ENCODE peak calls at places on chromosomes 12 and 14, in six cellular contexts. D is GM12892, Y is adrenal gland, R is transverse colon, K is tibial nerve, C is ovary. M is an unnamed sample.

GRCh38 chr12:11650697-11651281 is 1.3 kb downstream of the ETV6 start:
- DNase-seq in Y (no peak), K (no peak), C (no peak), R (peak; percentile 15), D (no peak), M (peak; percentile 56)

GRCh38 chr14:52961060-52961639 is 10.3 kb upstream of the FERMT2 start:
- DNase-seq in D (peak; percentile 38), Y (peak; percentile 65), K (peak; percentile 48), R (peak; percentile 50), C (peak; percentile 53), M (peak; percentile 50)

GRCh38 chr12:79689477-79690155 is 1.1 kb downstream of the PAWR start:
- DNase-seq in R (peak; percentile 48), Y (peak; percentile 48), K (peak; percentile 31), C (peak; percentile 62), D (peak; percentile 28), M (no peak)

GRCh38 chr14:89531661-89532335 is 114.8 kb upstream of the FOXN3 start:
- DNase-seq in R (no peak), K (no peak), Y (no peak), C (no peak), D (no peak), M (no peak)

GRCh38 chr12:49975370-49975761 is 2.6 kb downstream of the AQP6 start:
- DNase-seq in D (no peak), R (no peak), K (no peak), Y (no peak), C (no peak), M (no peak)

GRCh38 chr14:87097021-87097420 is 896.0 kb downstream of the GALC start:
- DNase-seq in C (no peak), K (no peak), D (no peak), Y (no peak), R (no peak), M (no peak)

GRCh38 chr12:67598598-67598997 is 49.9 kb upstream of the DYRK2 start:
- DNase-seq in R (no peak), K (no peak), Y (no peak), D (no peak), C (no peak), M (no peak)

GRCh38 chr12:18101043-18101442 is 11.1 kb upstream of the RERGL start:
- DNase-seq in D (no peak), C (no peak), R (no peak), K (no peak), Y (no peak), M (no peak)

GRCh38 chr12:28189774-28190320 is 409 bp upstream of the CCDC91 start:
- DNase-seq in R (no peak), C (no peak), K (no peak), D (no peak), Y (peak; percentile 25), M (no peak)

GRCh38 chr14:75450381-75451276 is 22.8 kb downstream of the JDP2 start:
- DNase-seq in D (no peak), K (no peak), Y (peak; percentile 71), R (peak; percentile 78), C (no peak), M (no peak)

GRCh38 chr12:62783881-62784280 is 151.1 kb downstream of the PPM1H start:
- DNase-seq in D (no peak), Y (no peak), R (no peak), K (no peak), C (no peak), M (no peak)

GRCh38 chr14:105204206-105204930 is 23.3 kb upstream of the NUDT14 start:
- DNase-seq in D (no peak), Y (peak; percentile 78), K (no peak), C (no peak), R (peak; percentile 59), M (no peak)

GRCh38 chr14:101235042-101235871 is 326.0 kb upstream of the DIO3 start:
- DNase-seq in D (no peak), C (no peak), Y (peak; percentile 80), R (peak; percentile 65), K (peak; percentile 39), M (peak; percentile 66)

GRCh38 chr14:97179573-97179972 is 382.4 kb downstream of the VRK1 start:
- DNase-seq in Y (no peak), D (no peak), C (no peak), K (no peak), R (no peak), M (no peak)

GRCh38 chr12:62256408-62257079 is 3.7 kb upstream of the USP15 start:
- DNase-seq in K (no peak), D (no peak), C (peak; percentile 43), Y (peak; percentile 50), R (no peak), M (peak; percentile 54)

GRCh38 chr14:50773632-50774541 is 57.1 kb downstream of the NIN start:
- DNase-seq in R (peak; percentile 34), K (peak; percentile 63), D (no peak), Y (peak; percentile 66), C (no peak), M (peak; percentile 38)

GRCh38 chr14:25121342-25122129 is 71.6 kb upstream of the STXBP6 start:
- DNase-seq in K (no peak), R (no peak), C (no peak), D (no peak), Y (no peak), M (peak; percentile 9)

GRCh38 chr14:51424569-51425251 is 184.7 kb downstream of the TMX1 start:
- DNase-seq in K (peak; percentile 51), R (no peak), Y (no peak), C (no peak), D (no peak), M (no peak)

GRCh38 chr12:124338448-124338847 is 43.6 kb downstream of the RFLNA start:
- DNase-seq in R (no peak), K (no peak), C (no peak), Y (no peak), D (no peak), M (no peak)

GRCh38 chr12:89762498-89763170 is 54.0 kb upstream of the ATP2B1 start:
- DNase-seq in Y (no peak), C (no peak), K (no peak), R (no peak), D (no peak), M (no peak)

GRCh38 chr12:96421014-96421413 is 20.8 kb upstream of the CDK17 start:
- DNase-seq in R (no peak), Y (no peak), K (no peak), D (no peak), C (no peak), M (no peak)

GRCh38 chr12:93879476-93880376 is 202.6 kb downstream of the CRADD start:
- DNase-seq in Y (no peak), R (no peak), C (no peak), D (no peak), K (no peak), M (no peak)

GRCh38 chr12:75720807-75721206 is 209.4 kb upstream of the KRR1 start:
- DNase-seq in Y (no peak), D (no peak), R (no peak), K (no peak), C (no peak), M (no peak)

DNA sequence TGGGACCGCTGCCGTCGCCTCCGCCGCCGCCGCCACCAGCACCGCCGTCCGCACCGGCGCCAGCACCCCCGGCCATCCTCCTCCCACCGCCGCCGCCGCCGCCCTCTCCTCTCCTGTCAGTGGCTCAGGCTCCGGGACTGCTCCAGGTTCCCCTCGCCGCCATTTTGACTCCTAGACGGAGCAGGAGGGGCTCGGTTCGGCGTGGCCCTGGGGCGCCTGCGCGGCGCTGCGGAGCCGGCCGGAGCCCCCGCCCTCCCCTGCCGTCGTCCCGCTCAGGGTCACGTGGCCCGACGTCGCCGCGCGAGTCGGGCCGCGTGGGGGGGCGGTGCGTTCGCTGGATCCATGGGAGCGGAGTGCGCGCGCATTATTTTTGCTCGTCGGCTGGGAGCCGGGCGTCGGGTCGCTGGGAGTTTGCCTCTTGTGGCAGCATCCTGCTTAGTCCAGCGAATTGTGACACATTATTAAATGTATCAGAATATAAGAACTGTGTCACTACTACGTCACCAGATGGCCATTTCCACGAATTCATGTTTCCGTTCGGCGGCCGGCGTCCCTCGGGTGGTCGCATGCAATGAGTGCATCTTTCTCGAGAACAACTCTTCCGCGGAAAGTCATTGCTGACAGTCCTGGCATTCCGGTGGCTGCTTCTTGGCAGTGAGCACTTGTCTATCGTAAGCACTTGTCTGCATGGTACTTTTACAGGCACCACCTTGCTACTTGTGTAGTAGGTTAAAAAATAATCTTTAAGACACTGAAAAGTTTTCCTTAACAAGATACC is at the start of gene BTBD7:
- DNase-seq in C (peak; percentile 94), R (peak; percentile 97), Y (peak; percentile 97), D (peak; percentile 91), K (peak; percentile 89), M (peak; percentile 99)
- TF ChIP-seq POLR2A in C (peak; percentile 46), R (peak; percentile 32), Y (peak; percentile 2), D (peak; percentile 67), K (peak; percentile 72), M (peak; percentile 79)

GRCh38 chr12:6977653-6978052 is 6.9 kb downstream of the EMG1 start:
- DNase-seq in Y (no peak), R (no peak), C (no peak), D (no peak), K (no peak), M (no peak)

GRCh38 chr12:6979453-6979852 is 8.7 kb downstream of the EMG1 start:
- DNase-seq in R (no peak), D (no peak), Y (no peak), C (no peak), K (no peak), M (no peak)

GRCh38 chr12:6980075-6980474 is 9.4 kb downstream of the EMG1 start:
- DNase-seq in R (no peak), Y (no peak), C (no peak), D (no peak), K (no peak), M (no peak)

GRCh38 chr12:6979021-6979420 is 8.3 kb downstream of the EMG1 start:
- DNase-seq in R (no peak), C (no peak), K (no peak), D (no peak), Y (no peak), M (no peak)

GRCh38 chr12:6978188-6978986 is 7.7 kb downstream of the EMG1 start:
- DNase-seq in K (no peak), Y (no peak), D (no peak), R (no peak), C (no peak), M (peak; percentile 18)
- TF ChIP-seq POLR2A in K (no peak), Y (no peak), D (no peak), R (no peak), C (no peak), M (no peak)

DNA sequence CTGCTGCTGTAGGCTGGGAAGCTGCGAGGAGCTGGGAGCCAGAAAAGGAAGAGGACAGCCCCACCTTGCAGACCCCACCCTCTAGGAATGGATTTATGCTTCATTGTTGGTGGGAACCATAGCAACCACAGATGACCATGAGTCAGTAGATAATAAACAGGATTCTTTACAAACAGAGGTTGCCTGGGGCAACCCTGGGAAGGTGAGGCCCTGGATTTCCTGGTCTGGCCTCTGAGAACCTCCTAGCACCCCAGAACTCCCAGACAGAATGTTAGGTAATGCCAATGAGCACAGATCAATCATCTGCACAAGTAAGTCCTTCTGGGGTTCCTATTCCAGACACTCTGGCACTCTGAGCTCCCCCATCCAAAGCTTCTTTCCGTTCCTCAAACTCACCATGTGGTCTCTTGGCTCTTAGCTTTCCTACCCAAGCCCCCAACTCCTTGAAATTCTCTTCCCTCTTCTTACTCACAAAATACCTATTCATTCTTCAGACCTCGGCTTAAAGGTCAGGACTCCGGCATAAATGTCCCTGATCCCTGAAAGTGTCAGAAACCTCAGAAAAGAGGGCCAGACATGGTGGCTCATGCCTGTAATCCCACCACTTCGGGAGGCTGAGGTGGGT is 15.2 kb upstream of the PLEKHG6 start:
- DNase-seq in D (no peak), Y (peak; percentile 59), C (no peak), K (no peak), R (peak; percentile 83), M (no peak)
- TF ChIP-seq POLR2A in D (no peak), Y (no peak), C (no peak), K (no peak), R (peak; percentile 44), M (no peak)

GRCh38 chr12:14751987-14752386 is 51.3 kb downstream of the WBP11 start:
- DNase-seq in C (no peak), Y (no peak), R (no peak), K (no peak), D (no peak), M (no peak)

GRCh38 chr12:14756331-14757143 is 46.7 kb downstream of the WBP11 start:
- DNase-seq in K (no peak), C (no peak), D (no peak), R (no peak), Y (peak; percentile 38), M (peak; percentile 23)
- TF ChIP-seq POLR2A in K (no peak), C (no peak), D (no peak), R (no peak), Y (no peak), M (no peak)